ENCODE peak calls at places on chromosomes 11 and 22, in four cellular contexts. One of them, this sample, is unnamed.

GRCh38 chr11:121446752-121447156 is 5.4 kb upstream of the SORL1 start:
- DNase-seq in CD4-positive, alpha-beta T cell: no peak
- DNase-seq in midbrain: peak; percentile 27
- DNase-seq in amygdala: no peak
- DNase-seq in this sample: no peak

GRCh38 chr22:32949719-32950118 is 108.5 kb downstream of the SYN3 start:
- DNase-seq in CD4-positive, alpha-beta T cell: no peak
- DNase-seq in amygdala: no peak
- DNase-seq in midbrain: no peak
- DNase-seq in this sample: no peak

GRCh38 chr11:64916040-64916847 is 765 bp downstream of the ATG2A start:
- DNase-seq in CD4-positive, alpha-beta T cell: peak; percentile 35
- DNase-seq in midbrain: no peak
- DNase-seq in amygdala: no peak
- DNase-seq in this sample: peak; percentile 26

GRCh38 chr11:12402691-12403120 is 25.3 kb downstream of the PARVA start:
- DNase-seq in CD4-positive, alpha-beta T cell: no peak
- DNase-seq in amygdala: no peak
- DNase-seq in midbrain: no peak
- DNase-seq in this sample: no peak

GRCh38 chr11:119845756-119846155 is 116.8 kb upstream of the NECTIN1 start:
- DNase-seq in CD4-positive, alpha-beta T cell: no peak
- DNase-seq in amygdala: no peak
- DNase-seq in midbrain: no peak
- DNase-seq in this sample: no peak

GRCh38 chr11:47204633-47204989 is 10.2 kb upstream of the DDB2 start:
- DNase-seq in CD4-positive, alpha-beta T cell: no peak
- DNase-seq in midbrain: no peak
- DNase-seq in amygdala: no peak
- DNase-seq in this sample: no peak

GRCh38 chr11:68036717-68037239 is 2.0 kb upstream of the TCIRG1 start:
- DNase-seq in midbrain: no peak
- DNase-seq in CD4-positive, alpha-beta T cell: no peak
- DNase-seq in amygdala: no peak
- DNase-seq in this sample: peak; percentile 71

GRCh38 chr22:22578702-22579424 is 19.8 kb upstream of the PRAME start:
- DNase-seq in CD4-positive, alpha-beta T cell: no peak
- DNase-seq in midbrain: no peak
- DNase-seq in amygdala: no peak
- DNase-seq in this sample: no peak

GRCh38 chr22:27115410-27115809 is 458.0 kb downstream of the MIAT start:
- DNase-seq in midbrain: no peak
- DNase-seq in CD4-positive, alpha-beta T cell: no peak
- DNase-seq in amygdala: no peak
- DNase-seq in this sample: no peak

GRCh38 chr11:65471410-65471762 is 27.5 kb upstream of the MALAT1 start:
- DNase-seq in midbrain: no peak
- DNase-seq in amygdala: peak; percentile 37
- DNase-seq in CD4-positive, alpha-beta T cell: no peak
- DNase-seq in this sample: peak; percentile 83

GRCh38 chr11:62687508-62688396 is 1.6 kb downstream of the LRRN4CL start:
- DNase-seq in midbrain: no peak
- DNase-seq in amygdala: no peak
- DNase-seq in CD4-positive, alpha-beta T cell: no peak
- DNase-seq in this sample: no peak

GRCh38 chr22:50277761-50278160 is 7.6 kb upstream of the MAPK11 start:
- DNase-seq in amygdala: no peak
- DNase-seq in CD4-positive, alpha-beta T cell: no peak
- DNase-seq in midbrain: no peak
- DNase-seq in this sample: no peak

GRCh38 chr11:71285111-71285510 is 32.7 kb upstream of the SHANK2 start:
- DNase-seq in CD4-positive, alpha-beta T cell: no peak
- DNase-seq in midbrain: no peak
- DNase-seq in amygdala: no peak
- DNase-seq in this sample: no peak

GRCh38 chr22:45868586-45869443 is 108.1 kb downstream of the WNT7B start:
- DNase-seq in CD4-positive, alpha-beta T cell: no peak
- DNase-seq in midbrain: no peak
- DNase-seq in amygdala: no peak
- DNase-seq in this sample: no peak

GRCh38 chr11:60193687-60194433 is 11.0 kb upstream of the MS4A6A start:
- DNase-seq in midbrain: peak; percentile 42
- DNase-seq in CD4-positive, alpha-beta T cell: peak; percentile 41
- DNase-seq in amygdala: no peak
- DNase-seq in this sample: peak; percentile 55

GRCh38 chr11:28072321-28072720 is 35.6 kb downstream of the KIF18A start:
- DNase-seq in CD4-positive, alpha-beta T cell: no peak
- DNase-seq in midbrain: no peak
- DNase-seq in amygdala: no peak
- DNase-seq in this sample: no peak

GRCh38 chr11:11841121-11841604 is 609 bp upstream of the USP47 start:
- DNase-seq in CD4-positive, alpha-beta T cell: no peak
- DNase-seq in midbrain: peak; percentile 73
- DNase-seq in amygdala: peak; percentile 71
- DNase-seq in this sample: peak; percentile 82

GRCh38 chr11:76772100-76772782 is 10.9 kb upstream of the TSKU start:
- DNase-seq in midbrain: no peak
- DNase-seq in CD4-positive, alpha-beta T cell: no peak
- DNase-seq in amygdala: no peak
- DNase-seq in this sample: no peak

GRCh38 chr11:68546555-68546954 is 86.0 kb downstream of the PPP6R3 start:
- DNase-seq in midbrain: no peak
- DNase-seq in amygdala: no peak
- DNase-seq in CD4-positive, alpha-beta T cell: no peak
- DNase-seq in this sample: no peak

GRCh38 chr11:126398296-126398695 is 42.8 kb downstream of the ST3GAL4 start:
- DNase-seq in amygdala: no peak
- DNase-seq in midbrain: no peak
- DNase-seq in CD4-positive, alpha-beta T cell: no peak
- DNase-seq in this sample: no peak

GRCh38 chr11:112903310-112903709 is 57.9 kb upstream of the NCAM1 start:
- DNase-seq in midbrain: peak; percentile 93
- DNase-seq in CD4-positive, alpha-beta T cell: no peak
- DNase-seq in amygdala: peak; percentile 24
- DNase-seq in this sample: peak; percentile 87

GRCh38 chr11:107591098-107591445 is at the start of gene ELMOD1:
- DNase-seq in amygdala: no peak
- DNase-seq in CD4-positive, alpha-beta T cell: no peak
- DNase-seq in midbrain: peak; percentile 62
- DNase-seq in this sample: peak; percentile 66

GRCh38 chr22:24201681-24202590 is 20.6 kb downstream of the SUSD2 start:
- DNase-seq in CD4-positive, alpha-beta T cell: no peak
- DNase-seq in amygdala: no peak
- DNase-seq in midbrain: no peak
- DNase-seq in this sample: no peak

GRCh38 chr22:43777204-43777671 is 34.9 kb downstream of the EFCAB6 start:
- DNase-seq in amygdala: no peak
- DNase-seq in CD4-positive, alpha-beta T cell: no peak
- DNase-seq in midbrain: no peak
- DNase-seq in this sample: peak; percentile 63

GRCh38 chr22:20776624-20777405 is 2.9 kb downstream of the SERPIND1 start:
- DNase-seq in amygdala: no peak
- DNase-seq in midbrain: no peak
- DNase-seq in CD4-positive, alpha-beta T cell: no peak
- DNase-seq in this sample: no peak

GRCh38 chr11:61639816-61640443 is 40.3 kb upstream of the DAGLA start:
- DNase-seq in midbrain: no peak
- DNase-seq in CD4-positive, alpha-beta T cell: no peak
- DNase-seq in amygdala: no peak
- DNase-seq in this sample: no peak

GRCh38 chr11:74185285-74185684 is 14.2 kb downstream of the PPME1 start:
- DNase-seq in midbrain: no peak
- DNase-seq in CD4-positive, alpha-beta T cell: no peak
- DNase-seq in amygdala: no peak
- DNase-seq in this sample: no peak

GRCh38 chr22:29308791-29309262 is 2.4 kb downstream of the GAS2L1 start:
- DNase-seq in CD4-positive, alpha-beta T cell: no peak
- DNase-seq in midbrain: no peak
- DNase-seq in amygdala: no peak
- DNase-seq in this sample: no peak

GRCh38 chr11:111515591-111515990 is 1.0 kb downstream of the HOATZ start:
- DNase-seq in amygdala: no peak
- DNase-seq in midbrain: no peak
- DNase-seq in CD4-positive, alpha-beta T cell: no peak
- DNase-seq in this sample: no peak

GRCh38 chr11:15446929-15447328 is 332.2 kb downstream of the INSC start:
- DNase-seq in amygdala: no peak
- DNase-seq in midbrain: no peak
- DNase-seq in CD4-positive, alpha-beta T cell: no peak
- DNase-seq in this sample: no peak

This sample was measured in Ammon's horn.